ENCODE peak calls at places on chromosomes 3 and 15, in five cellular contexts. E is CD4-positive, alpha-beta T cell; Z is heart right ventricle; W is OCI-LY7; Y is CD4-positive, alpha-beta memory T cell. C is an unnamed sample.

GRCh38 chr15:59762558-59762957 is 73.4 kb upstream of the BNIP2 start:
- DNase-seq in E (no peak), Z (no peak), W (no peak), Y (no peak), C (no peak)

GRCh38 chr3:46733026-46733800 is 15.5 kb upstream of the PRSS50 start:
- DNase-seq in E (no peak), Z (no peak), W (no peak), Y (no peak), C (no peak)

GRCh38 chr3:31968927-31969418 is 12.1 kb downstream of the OSBPL10 start:
- DNase-seq in E (no peak), Z (no peak), W (no peak), Y (no peak), C (no peak)

GRCh38 chr3:62562017-62562416 is 188.7 kb upstream of the FEZF2 start:
- DNase-seq in E (no peak), Z (no peak), W (no peak), Y (no peak), C (no peak)

GRCh38 chr3:27720029-27720518 is 2.0 kb downstream of the EOMES start:
- DNase-seq in E (no peak), Z (no peak), W (no peak), Y (no peak), C (peak)

GRCh38 chr3:41893977-41894376 is 67.9 kb downstream of the ULK4 start:
- DNase-seq in E (no peak), Z (no peak), W (peak), Y (peak), C (peak)

GRCh38 chr3:172312006-172312405 is 136.2 kb downstream of the GHSR start:
- DNase-seq in E (no peak), Z (no peak), W (no peak), Y (no peak), C (no peak)

GRCh38 chr3:30538787-30539186 is 67.6 kb upstream of the TGFBR2 start:
- DNase-seq in E (no peak), Z (no peak), W (no peak), Y (no peak), C (no peak)

GRCh38 chr3:134463676-134464611 is 21.8 kb downstream of the ANAPC13 start:
- DNase-seq in E (no peak), Z (peak), W (no peak), Y (no peak), C (no peak)

GRCh38 chr3:74845086-74845485 is 230.6 kb upstream of the CNTN3 start:
- DNase-seq in E (no peak), Z (no peak), W (no peak), Y (no peak), C (no peak)

GRCh38 chr3:44913868-44914468 is 39.6 kb downstream of the TGM4 start:
- DNase-seq in E (peak), Z (peak), W (peak), Y (peak), C (peak)

GRCh38 chr15:68333775-68334470 is 56.4 kb downstream of the FEM1B start:
- DNase-seq in E (no peak), Z (peak), W (no peak), Y (no peak), C (no peak)

GRCh38 chr3:142817356-142817755 is 71.5 kb downstream of the PCOLCE2 start:
- DNase-seq in E (no peak), Z (no peak), W (no peak), Y (no peak), C (no peak)

GRCh38 chr15:63157891-63158431 is 684 bp upstream of the RPS27L start:
- DNase-seq in E (no peak), Z (no peak), W (peak), Y (no peak), C (peak)

GRCh38 chr15:31004220-31004733 is 12.8 kb upstream of the MTMR10 start:
- DNase-seq in E (no peak), Z (peak), W (peak), Y (no peak), C (peak)

GRCh38 chr3:172859035-172859434 is 108.5 kb downstream of the ECT2 start:
- DNase-seq in E (no peak), Z (no peak), W (no peak), Y (no peak), C (no peak)

GRCh38 chr3:122055215-122055614 is at the start of gene CD86:
- DNase-seq in E (no peak), Z (no peak), W (peak), Y (no peak), C (no peak)

GRCh38 chr15:67133738-67134576 is 68.6 kb downstream of the SMAD3 start:
- DNase-seq in E (peak), Z (no peak), W (peak), Y (peak), C (peak)

GRCh38 chr3:170751083-170751893 is 118.7 kb downstream of the RPL22L1 start:
- DNase-seq in E (no peak), Z (peak), W (no peak), Y (no peak), C (no peak)

GRCh38 chr3:94173667-94174434 is 111.0 kb downstream of the NSUN3 start:
- DNase-seq in E (no peak), Z (no peak), W (no peak), Y (no peak), C (no peak)

GRCh38 chr15:23532019-23532418 is 33.5 kb upstream of the MKRN3 start:
- DNase-seq in E (no peak), Z (no peak), W (no peak), Y (no peak), C (no peak)

GRCh38 chr15:81315452-81316203 is 8.3 kb downstream of the STARD5 start:
- DNase-seq in E (no peak), Z (no peak), W (no peak), Y (no peak), C (peak)

GRCh38 chr3:99419111-99419510 is 219.3 kb upstream of the COL8A1 start:
- DNase-seq in E (no peak), Z (no peak), W (no peak), Y (no peak), C (no peak)

GRCh38 chr3:123780656-123781055 is 103.5 kb downstream of the MYLK start:
- DNase-seq in E (no peak), Z (no peak), W (no peak), Y (no peak), C (no peak)

GRCh38 chr3:104943931-104944330 is 422.8 kb upstream of the ALCAM start:
- DNase-seq in E (no peak), Z (no peak), W (no peak), Y (no peak), C (no peak)

GRCh38 chr15:56460947-56461346 is 4.0 kb downstream of the MNS1 start:
- DNase-seq in E (no peak), Z (no peak), W (peak), Y (no peak), C (no peak)

GRCh38 chr3:197836244-197836643 is 45.2 kb downstream of the LRCH3 start:
- DNase-seq in E (no peak), Z (no peak), W (no peak), Y (no peak), C (no peak)

GRCh38 chr3:94483403-94483802 is 420.5 kb downstream of the NSUN3 start:
- DNase-seq in E (no peak), Z (no peak), W (no peak), Y (no peak), C (no peak)

GRCh38 chr3:194964809-194965208 is 279.1 kb downstream of the FAM43A start:
- DNase-seq in E (no peak), Z (no peak), W (no peak), Y (no peak), C (no peak)

GRCh38 chr3:130258532-130258952 is 86.9 kb upstream of the COL6A5 start:
- DNase-seq in E (no peak), Z (no peak), W (no peak), Y (no peak), C (no peak)

GRCh38 chr3:159859424-159859823 is 129.2 kb upstream of the IL12A start:
- DNase-seq in E (no peak), Z (no peak), W (no peak), Y (no peak), C (no peak)

GRCh38 chr3:33054100-33055097 is 42.5 kb downstream of the GLB1 start:
- DNase-seq in E (no peak), Z (no peak), W (no peak), Y (no peak), C (no peak)

C was measured in effector memory CD8-positive, alpha-beta T cell.